ENCODE peak calls at places on chromosomes 3 and 15, in five cellular contexts. Z is H9, V is PC-3, R is GM23248, B is MM.1S. J is an unnamed sample. For H3K4me1, the result is how much of the 10 kb centered on the place peaks cover.

GRCh38 chr3:35200056-35200455 is 439.3 kb upstream of the ARPP21 start:
- DNase-seq in Z (no peak), V (peak), R (no peak), B (no peak), J (no peak)

GRCh38 chr3:33317963-33318708 is 40.9 kb downstream of the FBXL2 start:
- DNase-seq in Z (no peak), V (peak), R (no peak), B (peak), J (peak)

GRCh38 chr15:63392355-63393009 is 10.8 kb upstream of the CA12 start:
- DNase-seq in Z (no peak), V (no peak), R (no peak), B (no peak), J (peak)

GRCh38 chr3:123576119-123576518 is 8.7 kb downstream of the HACD2 start:
- DNase-seq in Z (no peak), V (no peak), R (peak), B (no peak), J (no peak)

GRCh38 chr3:119652306-119653033 is 7.9 kb downstream of the POPDC2 start:
- DNase-seq in Z (no peak), V (no peak), R (no peak), B (no peak), J (no peak)

GRCh38 chr15:73915085-73915484 is 11.2 kb upstream of the LOXL1 start:
- DNase-seq in Z (no peak), V (peak), R (no peak), B (no peak), J (no peak)

GRCh38 chr3:151630035-151630434 is 103.7 kb upstream of the AADACL2 start:
- DNase-seq in Z (no peak), V (peak), R (no peak), B (no peak), J (no peak)

GRCh38 chr3:172595648-172596393 is 72.6 kb upstream of the TNFSF10 start:
- DNase-seq in Z (no peak), V (peak), R (peak), B (peak), J (peak)

GRCh38 chr15:73522011-73522410 is 79.0 kb downstream of the REC114 start:
- DNase-seq in Z (no peak), V (no peak), R (no peak), B (no peak), J (no peak)

GRCh38 chr3:115494826-115495225 is 128.5 kb upstream of the GAP43 start:
- DNase-seq in Z (no peak), V (no peak), R (no peak), B (no peak), J (no peak)

GRCh38 chr3:16130066-16130465 is 44.4 kb upstream of the GALNT15 start:
- DNase-seq in Z (no peak), V (no peak), R (peak), B (no peak), J (peak)

GRCh38 chr3:30492581-30493192 is 113.7 kb upstream of the TGFBR2 start:
- DNase-seq in Z (no peak), V (peak), R (peak), B (no peak), J (peak)

GRCh38 chr15:53498996-53499395 is 260.5 kb downstream of the WDR72 start:
- DNase-seq in Z (no peak), V (no peak), R (no peak), B (no peak), J (no peak)

GRCh38 chr15:29337156-29337959 is 67.7 kb upstream of the NSMCE3 start:
- DNase-seq in Z (no peak), V (no peak), R (peak), B (no peak), J (peak)

DNA sequence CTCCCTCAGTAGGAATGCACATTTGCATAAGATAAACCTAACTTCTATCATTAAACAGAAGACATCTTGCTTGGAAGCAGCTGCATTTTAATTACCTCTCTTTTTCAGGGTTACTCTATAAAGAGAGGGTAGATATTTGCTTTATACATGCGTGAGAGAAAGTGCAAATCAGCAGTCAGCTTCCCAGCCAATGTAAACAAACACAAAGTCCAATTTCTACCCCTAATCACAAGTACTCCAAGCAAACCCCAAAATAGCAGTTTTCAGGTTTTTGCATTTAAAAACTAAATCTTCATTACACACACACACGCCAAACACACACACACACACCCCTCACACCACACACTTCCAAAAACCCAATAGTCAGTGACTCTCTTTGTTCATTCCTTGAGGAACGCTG is 303.9 kb upstream of the ALCAM start:
- DNase-seq in Z (no peak), V (no peak), R (no peak), B (no peak), J (no peak)
- H2AFZ ChIP-seq in Z (no peak), V (no peak), R (no peak), B (no peak), J (no peak)

GRCh38 chr3:194488007-194488742 is 1.4 kb upstream of the ATP13A3 start:
- DNase-seq in Z (no peak), V (peak), R (no peak), B (no peak), J (peak)

GRCh38 chr3:194494951-194495374 is 8.2 kb upstream of the ATP13A3 start:
- DNase-seq in Z (no peak), V (no peak), R (no peak), B (no peak), J (no peak)

GRCh38 chr3:194496217-194496881 is 9.5 kb upstream of the ATP13A3 start:
- DNase-seq in Z (no peak), V (peak), R (no peak), B (no peak), J (no peak)

GRCh38 chr3:194489736-194490612 is 3.2 kb upstream of the ATP13A3 start:
- DNase-seq in Z (no peak), V (peak), R (peak), B (no peak), J (peak)

GRCh38 chr3:194491996-194492395 is 5.2 kb upstream of the ATP13A3 start:
- DNase-seq in Z (no peak), V (no peak), R (no peak), B (no peak), J (no peak)
- H3K4me1 ChIP-seq in Z (under half), V (under half), R (under half), B (under half), J (half or more)

GRCh38 chr3:72860846-72861245 is 12.6 kb upstream of the SHQ1 start:
- DNase-seq in Z (no peak), V (no peak), R (no peak), B (no peak), J (no peak)
- H2AFZ ChIP-seq in Z (no peak), V (no peak), R (no peak), B (no peak), J (no peak)

DNA sequence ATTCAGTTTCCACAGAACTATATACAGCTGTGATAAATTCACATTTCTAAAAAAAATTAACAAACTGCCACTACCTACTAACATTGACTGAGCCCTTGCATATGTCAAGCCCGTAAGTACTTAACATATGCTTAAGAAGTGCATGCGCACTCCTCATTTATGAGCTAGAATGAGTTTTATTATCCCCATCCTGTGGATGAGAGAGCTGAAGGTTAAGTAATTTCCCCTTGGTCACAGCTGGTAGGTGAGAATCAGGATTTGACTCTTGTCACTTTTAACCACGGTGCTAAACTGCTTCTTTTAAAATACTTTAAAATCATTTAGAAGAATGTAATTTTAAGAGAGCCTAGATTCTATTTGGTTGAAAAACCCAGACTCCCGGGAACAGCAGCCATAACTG is 25.9 kb downstream of the CXCR6 start:
- DNase-seq in Z (no peak), V (no peak), R (no peak), B (no peak), J (no peak)
- H3K4me1 ChIP-seq in Z (under half), V (under half), R (under half), B (under half), J (under half)

GRCh38 chr3:129493206-129493605 is 35.2 kb upstream of the RHO start:
- DNase-seq in Z (no peak), V (no peak), R (no peak), B (no peak), J (no peak)

GRCh38 chr3:129491794-129492193 is 36.6 kb upstream of the RHO start:
- DNase-seq in Z (no peak), V (no peak), R (no peak), B (no peak), J (peak)

GRCh38 chr3:129492691-129493090 is 35.7 kb upstream of the RHO start:
- DNase-seq in Z (no peak), V (no peak), R (no peak), B (no peak), J (no peak)

GRCh38 chr3:129487183-129487867 is 41.1 kb upstream of the RHO start:
- DNase-seq in Z (no peak), V (no peak), R (no peak), B (no peak), J (no peak)

GRCh38 chr3:129490273-129490675 is 38.2 kb upstream of the RHO start:
- DNase-seq in Z (peak), V (peak), R (peak), B (peak), J (peak)
- H2AFZ ChIP-seq in Z (no peak), V (peak), R (no peak), B (peak), J (peak)